ENCODE peak calls at places on chromosomes 3 and 15, in six cellular contexts. N is cardiac muscle cell, P is mammary epithelial cell, T is endothelial cell of umbilical vein, K is spleen, U is Peyer's patch. Y is an unnamed sample. For H3K4me1, the result is how much of the 10 kb centered on the place peaks cover.

GRCh38 chr15:66603301-66604179 is 37.7 kb upstream of the LCTL start:
- DNase-seq in N (peak), P (peak), T (peak), K (peak), U (peak), Y (peak)

GRCh38 chr15:101359365-101359947 is 64.4 kb upstream of the SNRPA1 start:
- DNase-seq in N (no peak), P (peak), T (no peak), K (no peak), U (no peak), Y (no peak)

GRCh38 chr15:24857777-24858176 is 97.0 kb upstream of the SNRPN start:
- DNase-seq in N (no peak), P (no peak), T (peak), K (no peak), U (no peak), Y (no peak)

GRCh38 chr3:127404614-127405598 is 117.1 kb upstream of the PRR20G start:
- DNase-seq in N (no peak), P (no peak), T (no peak), K (peak), U (peak), Y (no peak)

GRCh38 chr3:42852443-42852842 is 23.2 kb downstream of the CYP8B1 start:
- DNase-seq in N (no peak), P (no peak), T (no peak), K (no peak), U (no peak), Y (no peak)

GRCh38 chr3:14801668-14802067 is 17.1 kb upstream of the FGD5 start:
- DNase-seq in N (no peak), P (no peak), T (no peak), K (peak), U (peak), Y (no peak)

GRCh38 chr3:141546586-141546985 is 59.8 kb downstream of the RASA2 start:
- DNase-seq in N (no peak), P (no peak), T (no peak), K (no peak), U (no peak), Y (no peak)

GRCh38 chr3:124620600-124621063 is 109.6 kb upstream of the UMPS start:
- DNase-seq in N (no peak), P (no peak), T (peak), K (no peak), U (peak), Y (peak)

GRCh38 chr3:175336406-175337133 is 477.4 kb downstream of the NAALADL2 start:
- DNase-seq in N (no peak), P (no peak), T (no peak), K (no peak), U (no peak), Y (no peak)

GRCh38 chr3:177538064-177538742 is 340.9 kb upstream of the TBL1XR1 start:
- DNase-seq in N (no peak), P (peak), T (peak), K (no peak), U (no peak), Y (no peak)

GRCh38 chr3:186132487-186132886 is 23.6 kb upstream of the ETV5 start:
- DNase-seq in N (no peak), P (no peak), T (no peak), K (no peak), U (no peak), Y (no peak)

GRCh38 chr3:181716916-181717315 is 5.2 kb downstream of the SOX2 start:
- DNase-seq in N (no peak), P (no peak), T (no peak), K (no peak), U (no peak), Y (no peak)

GRCh38 chr3:188133219-188133618 is 20.7 kb upstream of the LPP start:
- DNase-seq in N (no peak), P (peak), T (no peak), K (no peak), U (no peak), Y (no peak)

GRCh38 chr15:74791667-74792066 is 9.8 kb downstream of the CSK start:
- DNase-seq in N (no peak), P (no peak), T (no peak), K (peak), U (no peak), Y (no peak)

GRCh38 chr15:101490408-101490891 is 943 bp upstream of the PCSK6 start:
- DNase-seq in N (no peak), P (no peak), T (no peak), K (no peak), U (no peak), Y (no peak)

GRCh38 chr3:35946121-35946856 is 307.0 kb downstream of the ARPP21 start:
- DNase-seq in N (peak), P (peak), T (peak), K (no peak), U (no peak), Y (no peak)

GRCh38 chr3:153338487-153338886 is 176.5 kb downstream of the RAP2B start:
- DNase-seq in N (no peak), P (no peak), T (no peak), K (no peak), U (no peak), Y (no peak)

GRCh38 chr15:62219799-62220198 is 54.7 kb upstream of the C2CD4B start:
- DNase-seq in N (no peak), P (no peak), T (no peak), K (no peak), U (no peak), Y (no peak)

GRCh38 chr15:41417812-41418211 is 917 bp downstream of the RTF1 start:
- DNase-seq in N (peak), P (peak), T (no peak), K (no peak), U (no peak), Y (no peak)

GRCh38 chr15:35514759-35515158 is 31.2 kb downstream of the DPH6 start:
- DNase-seq in N (no peak), P (no peak), T (peak), K (no peak), U (no peak), Y (no peak)

GRCh38 chr15:79283252-79284048 is 928 bp downstream of the ANKRD34C start:
- DNase-seq in N (peak), P (peak), T (peak), K (no peak), U (no peak), Y (peak)

GRCh38 chr3:32423956-32424558 is 32.4 kb downstream of the CMTM7 start:
- DNase-seq in N (no peak), P (no peak), T (no peak), K (peak), U (no peak), Y (peak)

GRCh38 chr15:73908030-73908821 is 18.0 kb upstream of the LOXL1 start:
- DNase-seq in N (peak), P (peak), T (peak), K (peak), U (peak), Y (peak)

GRCh38 chr15:71105444-71105843 is 9.8 kb upstream of the THSD4 start:
- DNase-seq in N (no peak), P (no peak), T (no peak), K (no peak), U (no peak), Y (no peak)

GRCh38 chr3:37558580-37558979 is 303.1 kb upstream of the CTDSPL start:
- DNase-seq in N (no peak), P (no peak), T (no peak), K (no peak), U (no peak), Y (no peak)

GRCh38 chr3:74402821-74403220 is 211.6 kb downstream of the CNTN3 start:
- DNase-seq in N (no peak), P (no peak), T (no peak), K (no peak), U (no peak), Y (no peak)

GRCh38 chr3:13114811-13115615 is 41.8 kb upstream of the IQSEC1 start:
- DNase-seq in N (no peak), P (no peak), T (no peak), K (peak), U (peak), Y (no peak)

GRCh38 chr3:20622304-20622703 is 436.3 kb upstream of the SGO1 start:
- DNase-seq in N (no peak), P (peak), T (no peak), K (no peak), U (no peak), Y (no peak)

GRCh38 chr15:51759557-51760070 is 8.2 kb downstream of the TMOD2 start:
- DNase-seq in N (peak), P (peak), T (no peak), K (no peak), U (no peak), Y (no peak)

GRCh38 chr3:78974181-78974770 is 793.5 kb downstream of the ROBO1 start:
- DNase-seq in N (no peak), P (no peak), T (peak), K (no peak), U (no peak), Y (no peak)

DNA sequence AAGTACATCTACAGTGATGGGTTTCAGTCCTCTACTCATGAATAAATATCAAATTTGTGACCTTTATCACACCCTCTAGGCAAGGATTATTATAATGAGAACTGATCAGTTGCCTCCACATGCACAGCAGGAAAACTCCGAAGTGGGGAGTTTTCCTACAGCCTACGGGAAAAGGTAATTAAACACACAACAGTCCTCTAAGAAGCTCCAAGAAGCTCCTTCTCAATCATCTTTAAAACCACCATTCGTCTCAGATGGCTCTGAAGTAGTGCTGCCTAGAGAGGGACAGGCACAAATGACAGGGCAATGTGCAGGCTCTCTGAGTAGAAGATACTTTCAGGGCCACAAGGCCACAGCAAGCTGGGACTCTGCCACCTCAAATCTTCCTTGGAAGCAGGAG is 32.3 kb downstream of the MB21D2 start:
- DNase-seq in N (no peak), P (no peak), T (no peak), K (no peak), U (no peak), Y (no peak)
- H3K4me1 ChIP-seq in N (under half), P (under half), T (half or more), K (under half), U (under half), Y (under half)

GRCh38 chr3:130900959-130901358 is 7.1 kb downstream of the ATP2C1 start:
- DNase-seq in N (peak), P (no peak), T (no peak), K (no peak), U (no peak), Y (no peak)
- H3K4me1 ChIP-seq in N (under half), P (under half), T (under half), K (half or more), U (under half), Y (under half)

GRCh38 chr3:108243243-108243642 is 21.0 kb upstream of the IFT57 start:
- DNase-seq in N (no peak), P (no peak), T (no peak), K (no peak), U (no peak), Y (no peak)
- H3K4me1 ChIP-seq in N (under half), P (under half), T (under half), K (under half), U (under half), Y (under half)

GRCh38 chr3:149547413-149547812 is 72.9 kb downstream of the TM4SF4 start:
- DNase-seq in N (no peak), P (no peak), T (no peak), K (no peak), U (no peak), Y (no peak)

GRCh38 chr3:149551500-149551899 is 77.0 kb downstream of the TM4SF4 start:
- DNase-seq in N (no peak), P (peak), T (no peak), K (no peak), U (no peak), Y (no peak)

GRCh38 chr3:149552700-149553099 is 78.2 kb downstream of the TM4SF4 start:
- DNase-seq in N (no peak), P (no peak), T (no peak), K (no peak), U (no peak), Y (no peak)

GRCh38 chr3:149547954-149548728 is 73.6 kb downstream of the TM4SF4 start:
- DNase-seq in N (no peak), P (peak), T (no peak), K (no peak), U (no peak), Y (no peak)

DNA sequence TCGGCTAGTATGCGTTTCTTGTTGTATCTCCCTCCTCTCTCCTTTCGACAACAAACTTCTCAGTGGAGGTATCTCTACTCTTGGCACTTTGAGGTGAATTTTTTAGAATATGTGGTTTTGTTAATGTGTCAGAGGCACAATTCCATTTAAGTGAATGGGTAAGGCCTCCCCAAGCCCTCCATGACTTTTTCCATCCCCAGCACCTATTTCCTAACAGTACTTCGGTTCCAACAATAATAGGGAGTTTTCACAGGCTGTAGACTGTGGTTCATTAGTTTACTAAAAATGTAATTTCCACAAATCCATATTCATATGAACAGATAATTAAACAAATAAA is 74.2 kb downstream of the TM4SF4 start:
- DNase-seq in N (no peak), P (no peak), T (no peak), K (no peak), U (no peak), Y (no peak)
- H3K4me1 ChIP-seq in N (under half), P (under half), T (half or more), K (under half), U (under half), Y (under half)

GRCh38 chr3:66468016-66468735 is 32.6 kb downstream of the LRIG1 start:
- DNase-seq in N (no peak), P (no peak), T (no peak), K (no peak), U (no peak), Y (no peak)

GRCh38 chr3:66470956-66471686 is 29.7 kb downstream of the LRIG1 start:
- DNase-seq in N (no peak), P (no peak), T (no peak), K (no peak), U (no peak), Y (no peak)

GRCh38 chr3:66469220-66469640 is 31.6 kb downstream of the LRIG1 start:
- DNase-seq in N (no peak), P (no peak), T (no peak), K (no peak), U (no peak), Y (peak)

GRCh38 chr3:66472313-66473134 is 28.3 kb downstream of the LRIG1 start:
- DNase-seq in N (no peak), P (peak), T (peak), K (no peak), U (no peak), Y (peak)

DNA sequence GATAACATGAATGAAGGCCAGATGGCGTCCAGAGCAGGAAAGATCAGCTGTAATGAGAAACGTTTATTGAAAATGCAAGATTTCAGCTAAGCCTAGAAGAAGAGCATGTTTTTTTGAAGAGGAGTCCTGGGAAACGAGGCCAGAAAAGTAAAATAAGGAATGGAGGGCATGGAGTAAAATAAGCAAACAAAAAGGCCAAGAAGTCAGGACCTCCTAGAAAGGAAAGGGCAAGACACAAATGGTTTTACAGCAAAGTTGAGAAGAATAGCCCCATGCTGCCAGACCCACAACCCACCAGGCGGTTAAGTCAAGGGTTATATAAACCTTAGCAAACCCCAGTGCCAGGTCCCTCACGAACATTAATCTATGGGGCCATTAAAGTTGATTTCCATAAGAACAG is 30.5 kb downstream of the LRIG1 start:
- DNase-seq in N (no peak), P (no peak), T (no peak), K (no peak), U (no peak), Y (no peak)
- H3K4me1 ChIP-seq in N (under half), P (under half), T (half or more), K (under half), U (under half), Y (half or more)

GRCh38 chr15:22951381-22952280 is 28.5 kb downstream of the CYFIP1 start:
- DNase-seq in N (no peak), P (peak), T (no peak), K (peak), U (no peak), Y (no peak)
- H3K4me1 ChIP-seq in N (under half), P (under half), T (under half), K (half or more), U (under half), Y (under half)

GRCh38 chr3:105963161-105963560 is 94.3 kb upstream of the CBLB start:
- DNase-seq in N (no peak), P (no peak), T (no peak), K (no peak), U (no peak), Y (no peak)

GRCh38 chr3:105972069-105972468 is 103.3 kb upstream of the CBLB start:
- DNase-seq in N (no peak), P (no peak), T (no peak), K (no peak), U (no peak), Y (no peak)

GRCh38 chr3:105970283-105970682 is 101.5 kb upstream of the CBLB start:
- DNase-seq in N (no peak), P (peak), T (no peak), K (no peak), U (no peak), Y (no peak)

GRCh38 chr3:105965384-105965783 is 96.6 kb upstream of the CBLB start:
- DNase-seq in N (no peak), P (no peak), T (peak), K (no peak), U (no peak), Y (no peak)

DNA sequence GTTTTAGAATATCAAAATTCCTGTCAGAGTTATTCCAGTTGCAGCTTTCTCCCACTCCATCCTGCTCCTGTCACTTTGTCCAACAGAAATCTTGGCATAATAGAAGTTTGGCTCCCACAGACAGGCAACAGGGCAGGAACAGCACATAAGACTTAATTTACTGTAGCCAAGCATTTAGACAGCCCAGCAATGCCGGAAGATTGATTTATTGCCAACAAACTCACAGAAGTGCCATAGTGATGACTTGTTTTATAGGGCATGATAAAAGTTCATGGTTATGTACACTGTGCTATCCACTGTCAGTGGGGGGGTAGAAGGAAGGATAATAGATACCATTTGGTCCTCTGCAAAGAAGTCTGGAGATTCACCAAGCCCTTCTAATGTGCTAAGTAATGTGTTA is 98.3 kb upstream of the CBLB start:
- DNase-seq in N (no peak), P (no peak), T (peak), K (no peak), U (no peak), Y (no peak)
- H3K4me1 ChIP-seq in N (under half), P (under half), T (under half), K (under half), U (under half), Y (under half)